ENCODE peak calls at places on chromosomes 6 and 20, in six cellular contexts. W is MM.1S, J is Calu3, G is right atrium auricular region, P is H9, Q is fibroblast of lung. H is an unnamed sample.

GRCh38 chr6:159679091-159680077 is 13.7 kb downstream of the SOD2 start:
- DNase-seq in W (no peak), J (no peak), G (no peak), P (no peak), Q (peak; percentile 42), H (no peak)

GRCh38 chr6:168035098-168035660 is 37.7 kb downstream of the KIF25 start:
- DNase-seq in W (no peak), J (peak; percentile 59), G (peak; percentile 70), P (peak; percentile 83), Q (peak; percentile 83), H (no peak)

GRCh38 chr20:10971096-10971495 is 297.3 kb upstream of the JAG1 start:
- DNase-seq in W (no peak), J (no peak), G (no peak), P (no peak), Q (peak; percentile 15), H (no peak)

GRCh38 chr20:4725263-4725550 is 3.5 kb downstream of the PRND start:
- DNase-seq in W (no peak), J (no peak), G (no peak), P (no peak), Q (no peak), H (no peak)

GRCh38 chr6:93420163-93420806 is 926 bp upstream of the EPHA7 start:
- DNase-seq in W (no peak), J (no peak), G (no peak), P (no peak), Q (no peak), H (no peak)

GRCh38 chr20:44594730-44595129 is 12.4 kb downstream of the PKIG start:
- DNase-seq in W (no peak), J (no peak), G (no peak), P (no peak), Q (peak; percentile 81), H (no peak)

GRCh38 chr20:50520222-50520877 is 10.2 kb downstream of the PTPN1 start:
- DNase-seq in W (no peak), J (no peak), G (no peak), P (no peak), Q (no peak), H (no peak)

GRCh38 chr20:50408526-50409364 is 101.4 kb upstream of the PTPN1 start:
- DNase-seq in W (no peak), J (no peak), G (no peak), P (no peak), Q (no peak), H (peak; percentile 52)

GRCh38 chr6:33983109-33983475 is 162.8 kb downstream of the GRM4 start:
- DNase-seq in W (peak; percentile 7), J (peak; percentile 65), G (no peak), P (peak; percentile 34), Q (no peak), H (no peak)

GRCh38 chr6:36633915-36634314 is 39.8 kb downstream of the SRSF3 start:
- DNase-seq in W (no peak), J (peak; percentile 68), G (peak; percentile 85), P (no peak), Q (peak; percentile 92), H (no peak)

GRCh38 chr6:156718647-156719394 is 58.4 kb upstream of the ARID1B start:
- DNase-seq in W (no peak), J (no peak), G (peak; percentile 62), P (peak; percentile 33), Q (peak; percentile 84), H (no peak)

GRCh38 chr6:158655569-158656450 is 6.0 kb downstream of the SYTL3 start:
- DNase-seq in W (no peak), J (no peak), G (peak; percentile 56), P (no peak), Q (no peak), H (no peak)

GRCh38 chr20:17747431-17747846 is 47.7 kb downstream of the BANF2 start:
- DNase-seq in W (no peak), J (peak; percentile 5), G (peak; percentile 68), P (no peak), Q (peak; percentile 92), H (no peak)

GRCh38 chr20:9977629-9978028 is 57.2 kb upstream of the ANKEF1 start:
- DNase-seq in W (no peak), J (no peak), G (no peak), P (no peak), Q (peak; percentile 7), H (no peak)

GRCh38 chr6:76861403-76861802 is 601.9 kb downstream of the HTR1B start:
- DNase-seq in W (peak; percentile 30), J (peak; percentile 11), G (no peak), P (peak; percentile 49), Q (no peak), H (peak; percentile 25)

GRCh38 chr20:17888044-17888443 is 80.5 kb downstream of the SNX5 start:
- DNase-seq in W (no peak), J (no peak), G (no peak), P (no peak), Q (peak; percentile 28), H (no peak)

GRCh38 chr6:18720075-18720474 is 332.9 kb downstream of the RNF144B start:
- DNase-seq in W (no peak), J (no peak), G (no peak), P (no peak), Q (no peak), H (no peak)

GRCh38 chr6:166143011-166143410 is 24.6 kb downstream of the TBXT start:
- DNase-seq in W (peak; percentile 10), J (peak; percentile 30), G (no peak), P (no peak), Q (peak; percentile 5), H (no peak)

GRCh38 chr6:151502499-151502898 is 8.7 kb downstream of the CCDC170 start:
- DNase-seq in W (no peak), J (no peak), G (no peak), P (no peak), Q (peak; percentile 60), H (no peak)

GRCh38 chr20:62370115-62370806 is 3.1 kb upstream of the LAMA5 start:
- DNase-seq in W (no peak), J (no peak), G (no peak), P (no peak), Q (peak; percentile 87), H (peak; percentile 19)

GRCh38 chr6:3825331-3825831 is 23.8 kb upstream of the FAM50B start:
- DNase-seq in W (no peak), J (peak; percentile 74), G (peak; percentile 86), P (peak; percentile 83), Q (peak; percentile 68), H (peak; percentile 35)

GRCh38 chr6:34656378-34657036 is 40.1 kb downstream of the ILRUN start:
- DNase-seq in W (peak; percentile 95), J (peak; percentile 39), G (no peak), P (no peak), Q (peak; percentile 74), H (no peak)

GRCh38 chr6:85126448-85127178 is 323.3 kb upstream of the NT5E start:
- DNase-seq in W (peak; percentile 24), J (peak; percentile 78), G (peak; percentile 63), P (peak; percentile 89), Q (peak; percentile 15), H (peak; percentile 61)

GRCh38 chr6:26576407-26576843 is 20.3 kb upstream of the ABT1 start:
- DNase-seq in W (no peak), J (no peak), G (no peak), P (no peak), Q (no peak), H (no peak)

GRCh38 chr6:19988555-19988954 is 151.4 kb downstream of the ID4 start:
- DNase-seq in W (peak; percentile 28), J (peak; percentile 17), G (no peak), P (no peak), Q (peak; percentile 17), H (no peak)

GRCh38 chr20:24668791-24669190 is 199.4 kb downstream of the SYNDIG1 start:
- DNase-seq in W (no peak), J (no peak), G (no peak), P (no peak), Q (no peak), H (no peak)

GRCh38 chr20:5279661-5280060 is 37.1 kb downstream of the PROKR2 start:
- DNase-seq in W (no peak), J (no peak), G (no peak), P (no peak), Q (no peak), H (no peak)

GRCh38 chr20:53040678-53041674 is 68.8 kb downstream of the TSHZ2 start:
- DNase-seq in W (peak; percentile 47), J (peak; percentile 34), G (no peak), P (no peak), Q (peak; percentile 81), H (no peak)

GRCh38 chr6:43999628-44000027 is 127.6 kb downstream of the MRPL14 start:
- DNase-seq in W (no peak), J (no peak), G (no peak), P (no peak), Q (no peak), H (no peak)

GRCh38 chr20:60057866-60058807 is 99.9 kb downstream of the CDH26 start:
- DNase-seq in W (no peak), J (no peak), G (peak; percentile 67), P (peak; percentile 83), Q (peak; percentile 72), H (peak; percentile 73)

GRCh38 chr6:157946865-157947532 is 34.7 kb upstream of the SYNJ2 start:
- DNase-seq in W (peak; percentile 12), J (no peak), G (no peak), P (no peak), Q (no peak), H (no peak)

GRCh38 chr6:49570474-49571079 is 20.1 kb downstream of the C6orf141 start:
- DNase-seq in W (no peak), J (no peak), G (no peak), P (no peak), Q (peak; percentile 35), H (no peak)

GRCh38 chr6:44580901-44581300 is 193.4 kb downstream of the CDC5L start:
- DNase-seq in W (no peak), J (no peak), G (peak; percentile 34), P (no peak), Q (peak; percentile 93), H (no peak)

GRCh38 chr6:125759184-125759902 is 9.9 kb downstream of the HEY2 start:
- DNase-seq in W (no peak), J (no peak), G (no peak), P (peak; percentile 91), Q (no peak), H (peak; percentile 77)
- TF ChIP-seq CTCF in W (no peak), J (no peak), G (no peak), P (peak; percentile 89), Q (no peak), H (peak; percentile 82)

GRCh38 chr20:38132156-38132909 is 32.7 kb downstream of the TGM2 start:
- DNase-seq in W (no peak), J (no peak), G (no peak), P (no peak), Q (no peak), H (no peak)
- TF ChIP-seq CTCF in W (no peak), J (no peak), G (no peak), P (no peak), Q (no peak), H (no peak)

DNA sequence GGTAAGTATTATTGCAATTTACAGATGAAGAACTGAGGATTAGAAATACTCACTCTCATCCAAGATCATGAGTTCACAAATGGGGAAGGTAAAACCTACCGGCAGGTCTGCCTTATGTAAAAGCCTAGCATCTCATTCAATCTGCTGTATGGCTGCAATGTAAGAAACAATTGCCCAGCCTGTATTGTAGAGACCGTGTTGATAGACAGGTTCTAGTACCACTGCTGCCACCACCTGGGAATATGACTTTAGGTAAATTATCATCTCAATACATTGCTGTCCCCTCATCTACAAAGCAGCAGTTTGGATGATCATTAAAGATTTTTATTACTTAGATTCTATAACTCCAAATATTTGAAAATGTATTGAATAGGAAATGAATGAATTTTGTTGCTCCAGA is 23.3 kb upstream of the ARHGAP18 start:
- DNase-seq in W (peak; percentile 37), J (no peak), G (no peak), P (no peak), Q (no peak), H (no peak)
- TF ChIP-seq CTCF in W (peak; percentile 37), J (no peak), G (no peak), P (no peak), Q (no peak), H (no peak)

GRCh38 chr20:3407426-3408250 is at the start of gene DNAAF9:
- DNase-seq in W (peak; percentile 42), J (peak; percentile 67), G (peak; percentile 79), P (peak; percentile 80), Q (peak; percentile 71), H (peak; percentile 87)
- TF ChIP-seq CTCF in W (no peak), J (no peak), G (no peak), P (peak; percentile 60), Q (no peak), H (peak; percentile 70)